ENCODE peak calls at places on chromosomes 11 and 22, in ten cellular contexts. X is pancreas, N is endodermal cell, B is heart left ventricle, S is suprapubic skin, H is adrenal gland, E is psoas muscle, Y is heart right ventricle, A is RWPE1, P is PC-9. F is an unnamed sample.
A peak's percentile ranks its signal among the peaks of the same experiment; 100 is the strongest.

GRCh38 chr11:69923641-69924307 is 104.6 kb upstream of the FGF3 start:
- DNase-seq in S (peak; percentile 48), A (no peak), H (no peak), E (peak; percentile 27), Y (no peak), B (peak; percentile 14), N (peak; percentile 23), P (no peak), X (peak; percentile 35), F (no peak)

GRCh38 chr22:39144101-39144815 is 8.2 kb downstream of the CBX7 start:
- DNase-seq in H (peak; percentile 59), P (peak; percentile 51), B (no peak), E (peak; percentile 50), S (no peak), X (peak; percentile 71), A (no peak), Y (peak; percentile 39), N (peak; percentile 81), F (no peak)

GRCh38 chr11:60872952-60873524 is 5.7 kb downstream of the ZP1 start:
- DNase-seq in X (no peak), H (peak; percentile 64), N (peak; percentile 80), P (no peak), Y (no peak), B (peak; percentile 40), E (peak; percentile 66), A (no peak), S (no peak), F (no peak)

GRCh38 chr11:115129771-115130306 is 374.4 kb downstream of the CADM1 start:
- DNase-seq in A (no peak), N (no peak), S (no peak), H (no peak), X (no peak), E (no peak), B (no peak), P (no peak), Y (no peak), F (no peak)

GRCh38 chr11:106585061-106585460 is 433.2 kb downstream of the GUCY1A2 start:
- DNase-seq in B (no peak), E (no peak), H (no peak), N (peak; percentile 69), P (no peak), S (no peak), Y (no peak), A (no peak), X (no peak), F (no peak)

GRCh38 chr22:23392420-23393121 is 187.5 kb downstream of the IGLL1 start:
- DNase-seq in B (no peak), Y (no peak), N (no peak), H (no peak), X (no peak), E (no peak), P (no peak), S (peak; percentile 55), A (no peak), F (no peak)

GRCh38 chr11:60165538-60165937 is 17.3 kb downstream of the MS4A6A start:
- DNase-seq in A (no peak), S (no peak), E (no peak), P (no peak), H (no peak), X (no peak), Y (no peak), N (no peak), B (no peak), F (no peak)

GRCh38 chr22:32725369-32725988 is 76.0 kb upstream of the TIMP3 start:
- DNase-seq in P (no peak), Y (no peak), H (no peak), B (no peak), E (no peak), S (no peak), N (no peak), A (no peak), X (no peak), F (no peak)

GRCh38 chr11:134044514-134045284 is 24.2 kb upstream of the JAM3 start:
- DNase-seq in A (no peak), X (peak; percentile 41), B (no peak), N (no peak), H (no peak), Y (no peak), P (no peak), S (no peak), E (no peak), F (no peak)

GRCh38 chr11:134048028-134048427 is 20.8 kb upstream of the JAM3 start:
- DNase-seq in X (no peak), B (no peak), Y (no peak), N (no peak), S (no peak), E (no peak), A (no peak), P (no peak), H (no peak), F (no peak)

GRCh38 chr11:134045799-134046635 is 22.9 kb upstream of the JAM3 start:
- DNase-seq in P (no peak), A (no peak), H (no peak), E (peak; percentile 77), X (peak; percentile 49), Y (no peak), S (peak; percentile 56), B (peak; percentile 60), N (peak; percentile 87), F (peak; percentile 47)

GRCh38 chr11:134047586-134047999 is 21.3 kb upstream of the JAM3 start:
- DNase-seq in B (peak; percentile 83), N (no peak), H (peak; percentile 68), S (peak; percentile 93), A (peak; percentile 31), X (peak; percentile 48), E (peak; percentile 89), P (no peak), Y (peak; percentile 83), F (peak; percentile 81)

DNA sequence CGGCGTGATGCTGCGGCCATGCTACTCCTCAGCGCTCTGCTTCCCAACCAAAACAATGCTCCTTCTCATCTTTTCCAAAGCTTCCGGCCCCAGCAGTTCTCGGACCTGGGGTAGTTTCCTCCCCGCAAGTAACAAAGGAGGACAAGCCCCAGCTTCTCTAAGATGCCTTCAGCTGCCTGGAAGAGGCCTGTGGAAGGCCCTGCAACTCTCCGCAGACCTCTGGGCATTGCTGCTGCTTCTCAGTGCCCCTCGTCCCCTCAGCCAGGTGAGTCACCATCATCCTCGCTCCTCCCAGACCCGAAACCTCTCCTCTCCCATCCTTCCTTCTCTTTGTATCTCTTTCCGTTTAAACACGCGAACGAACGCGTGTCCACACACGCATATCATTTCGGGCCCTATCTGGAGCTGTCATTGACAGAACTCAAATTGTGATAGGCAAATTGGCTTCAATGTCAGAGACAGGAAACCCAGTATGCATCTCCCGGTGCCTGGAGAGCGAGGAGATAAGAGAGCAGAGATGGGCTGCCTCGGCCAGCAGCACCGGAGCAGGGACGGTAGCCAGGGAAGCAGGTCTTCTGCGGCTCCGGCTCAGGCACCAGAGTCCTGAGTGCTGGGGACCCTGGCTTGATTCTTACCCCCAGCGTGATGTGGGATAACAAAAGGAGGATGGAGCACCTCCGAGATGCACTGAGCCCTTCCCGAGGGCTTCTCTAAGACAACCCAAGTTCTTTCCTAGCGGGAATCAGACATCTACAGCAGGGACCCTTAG is 22.0 kb upstream of the JAM3 start:
- DNase-seq in Y (no peak), N (no peak), X (peak; percentile 26), S (peak; percentile 62), B (no peak), P (no peak), E (no peak), A (no peak), H (no peak), F (no peak)
- H3K27ac ChIP-seq in Y (peak overlapping the region; percentile 24), N (no peak overlapping the region), X (no peak overlapping the region), S (peak overlapping the region; percentile 52), B (peak overlapping the region; percentile 62), P (no peak overlapping the region), E (peak overlapping the region; percentile 67), A (no peak overlapping the region), H (peak overlapping the region; percentile 13), F (peak overlapping the region; percentile 40)

GRCh38 chr11:33110083-33110482 is 51.2 kb downstream of the CSTF3 start:
- DNase-seq in A (no peak), B (peak; percentile 39), X (no peak), P (no peak), N (no peak), Y (no peak), H (no peak), E (no peak), S (no peak), F (no peak)
- TF ChIP-seq CTCF in A (no peak), B (no peak), X (no peak), P (no peak), N (no peak), Y (no peak), H (no peak), E (no peak), S (no peak), F (no peak)

GRCh38 chr22:37283393-37283937 is 1.2 kb downstream of the CYTH4 start:
- DNase-seq in X (no peak), N (no peak), H (no peak), Y (no peak), P (no peak), B (peak; percentile 58), S (no peak), A (no peak), E (no peak), F (no peak)

GRCh38 chr22:37284126-37284806 is 2.0 kb downstream of the CYTH4 start:
- DNase-seq in Y (no peak), E (no peak), S (no peak), H (no peak), P (no peak), B (no peak), A (no peak), X (no peak), N (no peak), F (no peak)

GRCh38 chr22:37285937-37286336 is 3.6 kb downstream of the CYTH4 start:
- DNase-seq in H (no peak), X (no peak), P (no peak), A (no peak), N (no peak), Y (no peak), B (no peak), S (no peak), E (no peak), F (no peak)

GRCh38 chr22:37282385-37282677 is at the start of gene CYTH4:
- DNase-seq in P (peak; percentile 49), S (no peak), N (no peak), Y (peak; percentile 43), A (peak; percentile 50), B (peak; percentile 76), H (peak; percentile 67), X (no peak), E (peak; percentile 75), F (peak; percentile 64)

DNA sequence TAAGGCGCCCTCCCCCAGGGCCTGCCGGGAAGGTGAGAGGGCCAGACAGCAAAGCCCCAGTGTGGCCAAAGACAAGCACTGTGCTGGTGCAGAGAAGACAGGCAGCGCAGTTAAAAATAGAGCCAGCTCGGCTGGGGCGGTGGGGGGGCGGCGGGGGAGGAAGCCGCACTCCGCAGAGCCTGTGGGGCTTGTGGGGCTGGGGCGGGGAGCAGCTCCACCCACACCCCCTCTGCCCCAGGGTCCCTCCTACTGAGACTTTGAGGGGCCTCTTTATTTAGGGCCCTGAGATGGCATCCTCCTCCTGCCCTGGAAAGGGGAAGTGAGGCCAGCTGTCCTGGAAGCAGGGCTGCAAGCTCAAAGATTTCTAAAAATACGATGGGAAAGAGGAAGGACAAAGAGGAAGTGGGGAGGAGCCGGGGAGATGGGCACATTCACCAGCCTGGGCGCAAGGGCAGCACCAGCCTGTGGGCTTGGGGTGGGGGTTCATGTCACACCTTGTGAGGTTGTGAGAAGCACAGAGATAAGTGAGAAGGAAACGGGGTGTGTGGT is 2.6 kb downstream of the CYTH4 start:
- DNase-seq in Y (peak; percentile 42), P (no peak), H (peak; percentile 62), N (peak; percentile 54), X (no peak), A (no peak), S (no peak), E (peak; percentile 73), B (peak; percentile 76), F (peak; percentile 49)
- H3K27ac ChIP-seq in Y (peak overlapping the region; percentile 60), P (no peak overlapping the region), H (peak overlapping the region; percentile 72), N (no peak overlapping the region), X (no peak overlapping the region), A (no peak overlapping the region), S (no peak overlapping the region), E (no peak overlapping the region), B (peak overlapping the region; percentile 34), F (peak overlapping the region; percentile 55)

DNA sequence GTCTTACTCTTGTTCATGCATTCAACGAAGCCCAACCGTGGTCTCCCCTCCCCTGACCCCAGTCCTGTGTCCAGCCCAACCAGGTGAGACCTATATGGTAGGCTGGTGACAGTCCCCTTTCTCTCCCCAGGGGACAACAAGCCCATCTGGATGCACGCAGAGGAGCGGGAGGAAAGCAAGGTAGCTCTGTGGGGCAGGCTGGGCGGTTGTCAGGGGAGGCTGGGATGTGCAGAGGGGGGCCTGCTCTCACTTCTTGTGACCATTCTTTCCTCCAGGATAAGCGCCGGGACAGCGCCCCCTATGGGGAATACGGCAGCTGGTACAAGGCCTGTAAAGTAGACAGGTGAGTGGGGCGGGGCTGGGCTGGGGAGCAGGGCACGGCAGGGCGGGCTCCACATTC is 3.5 kb upstream of the RAB1B start:
- DNase-seq in A (no peak), P (no peak), S (no peak), N (peak; percentile 90), Y (no peak), H (peak; percentile 18), E (peak; percentile 49), X (peak; percentile 58), B (no peak), F (no peak)
- TF ChIP-seq CTCF in A (peak; percentile 37), P (peak; percentile 72), S (peak; percentile 29), N (peak; percentile 77), Y (peak; percentile 17), H (no peak), E (peak; percentile 16), X (no peak), B (no peak), F (no peak)

F was measured in left ventricle myocardium inferior.